ENCODE peak calls at places on chromosomes 2 and 18, in eight cellular contexts. D, O, C, G, F, W, H and K are unnamed samples.

GRCh38 chr2:96907405-96908041 is 37.6 kb upstream of the SEMA4C start:
- DNase-seq in D (peak; percentile 24), O (peak; percentile 71), C (peak; percentile 44), G (peak; percentile 81), F (peak; percentile 62), W (peak; percentile 2), H (peak; percentile 57), K (peak; percentile 37)

GRCh38 chr2:190534310-190535118 is at the start of gene NEMP2:
- DNase-seq in D (peak; percentile 16), O (peak; percentile 83), C (peak; percentile 80), G (peak; percentile 87), F (peak; percentile 80), W (peak; percentile 79), H (peak; percentile 33), K (peak; percentile 82)

GRCh38 chr18:45910405-45911023 is 56.6 kb downstream of the EPG5 start:
- DNase-seq in D (peak; percentile 49), O (peak; percentile 15), C (peak; percentile 42), G (peak; percentile 69), F (peak; percentile 68), W (peak; percentile 51), H (peak; percentile 5), K (peak; percentile 63)

GRCh38 chr2:70942396-70942795 is 6.7 kb downstream of the ATP6V1B1 start:
- DNase-seq in D (no peak), O (no peak), C (no peak), G (peak; percentile 19), F (no peak), W (no peak), H (no peak), K (no peak)

GRCh38 chr2:2134037-2134436 is 197.0 kb downstream of the MYT1L start:
- DNase-seq in D (no peak), O (no peak), C (no peak), G (no peak), F (no peak), W (no peak), H (no peak), K (no peak)

GRCh38 chr2:1571477-1572417 is 158.5 kb downstream of the TPO start:
- DNase-seq in D (no peak), O (no peak), C (no peak), G (peak; percentile 9), F (no peak), W (no peak), H (no peak), K (no peak)

GRCh38 chr2:10325278-10326145 is 22.8 kb downstream of the HPCAL1 start:
- DNase-seq in D (no peak), O (no peak), C (no peak), G (peak; percentile 54), F (no peak), W (peak; percentile 77), H (no peak), K (no peak)

GRCh38 chr2:129192841-129193253 is 786.6 kb upstream of the RAB6C start:
- DNase-seq in D (no peak), O (no peak), C (no peak), G (no peak), F (no peak), W (no peak), H (no peak), K (no peak)

GRCh38 chr2:145692971-145693478 is 1173.1 kb upstream of the ZEB2 start:
- DNase-seq in D (peak; percentile 90), O (no peak), C (no peak), G (no peak), F (peak; percentile 90), W (no peak), H (peak; percentile 98), K (peak; percentile 55)

GRCh38 chr2:28300921-28301341 is 91.7 kb upstream of the FOSL2 start:
- DNase-seq in D (peak; percentile 98), O (no peak), C (no peak), G (no peak), F (peak; percentile 36), W (no peak), H (peak; percentile 77), K (peak; percentile 74)

GRCh38 chr2:144498215-144498614 is 21.7 kb downstream of the ZEB2 start:
- DNase-seq in D (no peak), O (no peak), C (no peak), G (no peak), F (no peak), W (no peak), H (no peak), K (no peak)

GRCh38 chr2:9207641-9208301 is 1.2 kb downstream of the ASAP2 start:
- DNase-seq in D (no peak), O (no peak), C (no peak), G (peak; percentile 53), F (peak; percentile 60), W (peak; percentile 53), H (no peak), K (peak; percentile 46)

GRCh38 chr2:714005-714741 is 37.0 kb upstream of the TMEM18 start:
- DNase-seq in D (peak; percentile 54), O (peak; percentile 56), C (peak; percentile 69), G (no peak), F (peak; percentile 66), W (peak; percentile 52), H (no peak), K (peak; percentile 71)

GRCh38 chr2:42918671-42919335 is 126.4 kb upstream of the HAAO start:
- DNase-seq in D (no peak), O (no peak), C (no peak), G (no peak), F (peak; percentile 36), W (no peak), H (no peak), K (no peak)

GRCh38 chr2:53970898-53971681 is at the start of gene PSME4:
- DNase-seq in D (peak; percentile 84), O (peak; percentile 86), C (peak; percentile 88), G (peak; percentile 94), F (peak; percentile 97), W (peak; percentile 91), H (peak; percentile 79), K (peak; percentile 98)

GRCh38 chr2:53750369-53750768 is 17.2 kb upstream of the CHAC2 start:
- DNase-seq in D (no peak), O (no peak), C (no peak), G (no peak), F (no peak), W (peak; percentile 54), H (no peak), K (no peak)

GRCh38 chr2:42099431-42100173 is 51.8 kb downstream of the PKDCC start:
- DNase-seq in D (no peak), O (no peak), C (no peak), G (no peak), F (no peak), W (peak; percentile 60), H (no peak), K (no peak)

GRCh38 chr2:145769053-145769716 is 1249.3 kb upstream of the ZEB2 start:
- DNase-seq in D (no peak), O (no peak), C (no peak), G (no peak), F (no peak), W (no peak), H (no peak), K (no peak)

GRCh38 chr2:205765147-205765546 is 82.8 kb downstream of the NRP2 start:
- DNase-seq in D (peak; percentile 35), O (no peak), C (no peak), G (no peak), F (no peak), W (no peak), H (no peak), K (no peak)

DNA sequence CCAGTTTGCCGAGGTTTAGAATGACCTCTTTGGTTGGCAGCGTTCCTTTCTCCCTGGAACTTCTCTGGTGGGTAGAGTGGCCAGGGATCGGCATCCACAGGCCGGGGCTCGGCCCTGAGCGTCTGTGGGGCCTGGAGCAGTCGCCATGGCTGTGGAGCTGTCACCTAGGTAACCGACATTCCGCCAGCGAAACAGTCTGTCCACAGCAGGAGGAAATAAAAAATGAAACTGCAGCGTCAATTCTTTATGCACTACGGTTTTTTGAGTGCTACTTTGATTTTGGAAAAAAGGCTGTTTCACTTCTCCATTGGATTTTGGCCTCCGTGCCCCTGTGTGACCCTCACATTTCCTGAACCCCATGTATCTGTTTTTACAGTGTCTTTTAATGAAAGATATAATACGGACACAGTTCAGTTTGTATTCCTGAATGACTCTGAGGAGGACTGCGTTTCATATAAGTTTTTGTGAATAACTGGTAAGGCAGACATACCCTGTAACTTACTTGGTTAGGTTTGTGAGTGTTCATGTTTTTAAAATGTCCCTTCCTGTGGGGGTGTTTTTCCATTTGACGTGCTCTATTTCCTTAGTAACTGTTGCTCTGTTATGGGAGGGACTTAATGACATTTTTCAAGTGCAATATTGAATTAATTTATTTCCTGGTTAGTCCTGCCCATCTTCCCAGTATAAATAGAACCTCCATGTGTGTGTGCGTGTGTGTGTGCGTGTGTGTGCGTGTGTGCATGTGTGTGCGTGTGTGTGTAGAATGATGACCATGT is 163.5 kb downstream of the LDLRAD4 start:
- DNase-seq in D (peak; percentile 21), O (no peak), C (no peak), G (no peak), F (peak; percentile 78), W (peak; percentile 54), H (peak; percentile 71), K (peak; percentile 15)
- H3K9ac ChIP-seq in D (no peak overlapping the region), O (no peak overlapping the region), C (no peak overlapping the region), G (no peak overlapping the region), F (peak overlapping the region; percentile 89), W (peak overlapping the region; percentile 69), H (peak overlapping the region; percentile 84), K (peak overlapping the region; percentile 60)

GRCh38 chr2:120291464-120292311 is 39.0 kb downstream of the RALB start:
- DNase-seq in D (peak; percentile 49), O (no peak), C (no peak), G (no peak), F (peak; percentile 75), W (no peak), H (peak; percentile 81), K (no peak)
- H3K27me3 ChIP-seq in D (no peaks in the 10 kb centered on the region), O (no peaks in the 10 kb centered on the region), C (no peaks in the 10 kb centered on the region), G (no peaks in the 10 kb centered on the region), F (no peaks in the 10 kb centered on the region), W (no peaks in the 10 kb centered on the region), H (no peaks in the 10 kb centered on the region), K (no peaks in the 10 kb centered on the region)

DNA sequence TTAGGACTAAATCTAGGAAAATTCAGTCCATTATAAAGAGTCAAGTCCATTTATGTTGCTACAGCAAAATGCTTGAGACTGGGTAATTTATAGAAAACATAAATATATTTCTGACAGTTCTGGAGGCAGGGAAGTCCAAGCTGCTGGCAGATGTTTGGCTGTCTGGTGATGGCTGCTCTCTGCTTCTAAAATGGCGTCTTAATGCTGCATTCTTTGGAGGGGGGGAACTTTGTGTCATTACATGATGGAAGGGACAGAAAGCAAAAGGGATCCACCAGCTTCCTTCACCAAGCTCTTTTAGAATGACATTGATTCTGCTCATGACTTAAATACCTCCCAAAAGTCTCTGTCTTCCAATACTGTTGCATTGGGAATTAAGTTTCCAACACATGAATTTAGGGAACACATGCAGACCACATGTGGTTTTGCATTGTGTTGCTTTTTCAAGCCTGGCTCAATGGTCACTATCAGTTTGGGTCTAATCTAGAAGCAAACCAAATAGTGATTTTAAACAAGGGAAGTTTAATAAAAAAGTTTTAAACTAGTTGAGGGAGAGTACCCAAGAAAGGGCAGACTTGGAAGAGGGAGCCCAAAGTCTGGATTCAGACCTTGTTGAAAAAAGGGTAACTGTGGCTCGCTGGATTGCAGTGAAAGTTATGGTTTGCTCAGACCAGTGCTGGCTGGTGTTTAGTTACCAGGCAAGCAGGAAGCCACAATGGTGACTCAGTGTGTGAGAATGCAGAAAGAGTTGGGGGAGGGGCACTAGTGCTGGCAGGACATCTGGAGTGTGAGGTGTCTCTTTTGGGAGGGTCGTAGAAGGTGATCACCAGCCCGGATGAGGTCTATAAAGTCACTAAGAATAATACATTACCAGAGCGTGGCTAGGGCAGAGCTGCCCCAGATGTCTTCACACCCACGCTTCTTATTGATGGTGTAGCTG is 30.8 kb downstream of the C18orf54 start:
- DNase-seq in D (peak; percentile 85), O (no peak), C (peak; percentile 66), G (peak; percentile 92), F (peak; percentile 77), W (peak; percentile 78), H (peak; percentile 81), K (peak; percentile 56)
- H3K9ac ChIP-seq in D (no peak overlapping the region), O (no peak overlapping the region), C (no peak overlapping the region), G (no peak overlapping the region), F (no peak overlapping the region), W (no peak overlapping the region), H (peak overlapping the region; percentile 38), K (no peak overlapping the region)

GRCh38 chr2:3449106-3449505 is 69.6 kb downstream of the TRAPPC12 start:
- DNase-seq in D (no peak), O (no peak), C (no peak), G (no peak), F (no peak), W (no peak), H (no peak), K (no peak)
- H3K27me3 ChIP-seq in D (no peaks in the 10 kb centered on the region), O (no peaks in the 10 kb centered on the region), C (no peaks in the 10 kb centered on the region), G (no peaks in the 10 kb centered on the region), F (no peaks in the 10 kb centered on the region), W (no peaks in the 10 kb centered on the region), H (no peaks in the 10 kb centered on the region), K (no peaks in the 10 kb centered on the region)